ENCODE peak calls at places on chromosomes 1 and 21, in ten cellular contexts. W is stimulated activated CD8-positive, alpha-beta memory T cell treated with anti-CD3 and anti-CD28 coated beads, Interleukin-12 subunit alpha, Interleukin-12 subunit beta, amount 100 ng/mL, for 1 hour; B is EL; F is fibroblast of pulmonary artery; E is cardiac septum; J is activated naive CD4-positive, alpha-beta T cell treated with anti-CD3 and anti-CD28 coated beads, Interleukin-2, amount 10 ng/mL, durations not matched to agents 7 days and 5 days; V is HFFc6; M is activated T-cell treated with anti-CD3 and anti-CD28 coated beads, Interleukin-2, amount 50 U/mL, for 72 hours; S is T-cell; T is AG08396. U is an unnamed sample.

GRCh38 chr1:215056584-215056983 is 26.0 kb upstream of the KCNK2 start:
- DNase-seq in W (no peak), B (peak), F (peak), E (no peak), J (no peak), V (peak), M (no peak), S (no peak), T (no peak), U (no peak)

GRCh38 chr1:225565845-225566244 is 87.1 kb downstream of the ENAH start:
- DNase-seq in W (no peak), B (no peak), F (peak), E (no peak), J (no peak), V (no peak), M (no peak), S (no peak), T (no peak), U (no peak)

GRCh38 chr21:44517175-44517899 is 22.7 kb downstream of the KRTAP10-1 start:
- DNase-seq in W (no peak), B (peak), F (no peak), E (no peak), J (no peak), V (no peak), M (no peak), S (no peak), T (peak), U (no peak)

GRCh38 chr1:202861420-202862121 is 27.4 kb downstream of the RABIF start:
- DNase-seq in W (no peak), B (peak), F (peak), E (peak), J (peak), V (peak), M (peak), S (peak), T (peak), U (peak)

GRCh38 chr1:112509005-112509659 is 367 bp downstream of the WNT2B start:
- DNase-seq in W (no peak), B (no peak), F (no peak), E (no peak), J (peak), V (no peak), M (peak), S (no peak), T (no peak), U (no peak)

GRCh38 chr1:235415008-235415904 is 48.0 kb downstream of the TBCE start:
- DNase-seq in W (peak), B (peak), F (peak), E (no peak), J (peak), V (peak), M (peak), S (peak), T (peak), U (peak)

GRCh38 chr1:6272476-6273270 is 11.8 kb upstream of the GPR153 start:
- DNase-seq in W (no peak), B (no peak), F (no peak), E (no peak), J (no peak), V (no peak), M (no peak), S (no peak), T (no peak), U (no peak)

GRCh38 chr21:27265492-27265891 is 298.6 kb upstream of the ADAMTS5 start:
- DNase-seq in W (no peak), B (no peak), F (no peak), E (no peak), J (no peak), V (no peak), M (no peak), S (no peak), T (no peak), U (no peak)

GRCh38 chr1:40308036-40308727 is 8.9 kb downstream of the COL9A2 start:
- DNase-seq in W (no peak), B (no peak), F (no peak), E (no peak), J (no peak), V (no peak), M (no peak), S (no peak), T (no peak), U (no peak)

GRCh38 chr1:181179980-181180964 is 91.8 kb downstream of the IER5 start:
- DNase-seq in W (no peak), B (peak), F (peak), E (peak), J (peak), V (peak), M (peak), S (peak), T (peak), U (no peak)

GRCh38 chr1:165637427-165637826 is 6.4 kb downstream of the MGST3 start:
- DNase-seq in W (no peak), B (peak), F (peak), E (no peak), J (no peak), V (peak), M (no peak), S (no peak), T (peak), U (no peak)

GRCh38 chr1:1755852-1756251 is 22.4 kb downstream of the NADK start:
- DNase-seq in W (no peak), B (no peak), F (no peak), E (no peak), J (no peak), V (no peak), M (no peak), S (no peak), T (no peak), U (no peak)

GRCh38 chr1:153679337-153680119 is 1.0 kb downstream of the NPR1 start:
- DNase-seq in W (no peak), B (peak), F (peak), E (no peak), J (peak), V (no peak), M (peak), S (no peak), T (no peak), U (no peak)

GRCh38 chr1:200794506-200795065 is 55.9 kb downstream of the CAMSAP2 start:
- DNase-seq in W (no peak), B (peak), F (no peak), E (no peak), J (no peak), V (peak), M (no peak), S (no peak), T (no peak), U (no peak)

GRCh38 chr1:178168535-178168934 is 74.6 kb downstream of the RASAL2 start:
- DNase-seq in W (no peak), B (peak), F (peak), E (no peak), J (no peak), V (peak), M (no peak), S (no peak), T (peak), U (no peak)

GRCh38 chr1:102834688-102835320 is 273.5 kb downstream of the COL11A1 start:
- DNase-seq in W (no peak), B (peak), F (no peak), E (no peak), J (no peak), V (peak), M (no peak), S (no peak), T (no peak), U (no peak)

GRCh38 chr1:117339866-117340357 is 27.3 kb upstream of the MAN1A2 start:
- DNase-seq in W (no peak), B (peak), F (peak), E (no peak), J (peak), V (peak), M (no peak), S (peak), T (peak), U (no peak)

U was measured in central memory CD8-positive, alpha-beta T cell.